ENCODE peak calls at places on chromosomes 4 and X, in ten cellular contexts. One of them, this sample, is unnamed.
A peak's percentile ranks its signal among the peaks of the same experiment; 100 is the strongest.

GRCh38 chr4:187235456-187236170 is 512.0 kb upstream of the FAT1 start:
- DNase-seq in OCI-LY7: no peak
- DNase-seq in left lung: no peak
- DNase-seq in heart left ventricle: no peak
- DNase-seq in tibial artery: no peak
- DNase-seq in right lobe of liver: no peak
- DNase-seq in thoracic aorta: no peak
- DNase-seq in A549: no peak
- DNase-seq in SJSA1: no peak
- DNase-seq in CD8-positive, alpha-beta memory T cell: no peak
- DNase-seq in this sample: no peak

GRCh38 chrX:9677098-9677739 is 88.4 kb downstream of the GPR143 start:
- DNase-seq in CD8-positive, alpha-beta memory T cell: no peak
- DNase-seq in thoracic aorta: no peak
- DNase-seq in A549: no peak
- DNase-seq in OCI-LY7: no peak
- DNase-seq in heart left ventricle: peak; percentile 22
- DNase-seq in SJSA1: no peak
- DNase-seq in tibial artery: no peak
- DNase-seq in left lung: no peak
- DNase-seq in right lobe of liver: no peak
- DNase-seq in this sample: no peak

GRCh38 chr4:113106076-113106475 is 56.6 kb downstream of the ANK2 start:
- DNase-seq in SJSA1: no peak
- DNase-seq in A549: peak; percentile 2
- DNase-seq in OCI-LY7: no peak
- DNase-seq in thoracic aorta: no peak
- DNase-seq in right lobe of liver: no peak
- DNase-seq in tibial artery: no peak
- DNase-seq in heart left ventricle: no peak
- DNase-seq in left lung: no peak
- DNase-seq in CD8-positive, alpha-beta memory T cell: no peak
- DNase-seq in this sample: no peak

GRCh38 chr4:168167714-168168284 is 75.5 kb downstream of the ANXA10 start:
- DNase-seq in A549: no peak
- DNase-seq in heart left ventricle: no peak
- DNase-seq in left lung: no peak
- DNase-seq in tibial artery: no peak
- DNase-seq in OCI-LY7: no peak
- DNase-seq in right lobe of liver: no peak
- DNase-seq in CD8-positive, alpha-beta memory T cell: no peak
- DNase-seq in SJSA1: no peak
- DNase-seq in thoracic aorta: no peak
- DNase-seq in this sample: no peak

GRCh38 chrX:65643046-65643785 is 24.2 kb upstream of the MSN start:
- DNase-seq in heart left ventricle: no peak
- DNase-seq in OCI-LY7: no peak
- DNase-seq in thoracic aorta: no peak
- DNase-seq in CD8-positive, alpha-beta memory T cell: no peak
- DNase-seq in left lung: peak; percentile 36
- DNase-seq in right lobe of liver: no peak
- DNase-seq in A549: no peak
- DNase-seq in tibial artery: no peak
- DNase-seq in SJSA1: no peak
- DNase-seq in this sample: no peak

GRCh38 chr4:115213705-115214104 is 100.3 kb upstream of the NDST4 start:
- DNase-seq in tibial artery: no peak
- DNase-seq in left lung: no peak
- DNase-seq in thoracic aorta: no peak
- DNase-seq in A549: no peak
- DNase-seq in SJSA1: no peak
- DNase-seq in right lobe of liver: no peak
- DNase-seq in heart left ventricle: no peak
- DNase-seq in OCI-LY7: no peak
- DNase-seq in CD8-positive, alpha-beta memory T cell: no peak
- DNase-seq in this sample: no peak

GRCh38 chrX:44675364-44676024 is 132.8 kb upstream of the FUNDC1 start:
- DNase-seq in heart left ventricle: peak; percentile 15
- DNase-seq in CD8-positive, alpha-beta memory T cell: no peak
- DNase-seq in tibial artery: no peak
- DNase-seq in SJSA1: peak; percentile 34
- DNase-seq in A549: peak; percentile 26
- DNase-seq in right lobe of liver: no peak
- DNase-seq in thoracic aorta: no peak
- DNase-seq in left lung: no peak
- DNase-seq in OCI-LY7: no peak
- DNase-seq in this sample: peak; percentile 48

GRCh38 chr4:7960017-7960789 is 20.5 kb upstream of the AFAP1 start:
- DNase-seq in A549: no peak
- DNase-seq in tibial artery: no peak
- DNase-seq in right lobe of liver: no peak
- DNase-seq in OCI-LY7: no peak
- DNase-seq in SJSA1: no peak
- DNase-seq in heart left ventricle: no peak
- DNase-seq in CD8-positive, alpha-beta memory T cell: no peak
- DNase-seq in left lung: no peak
- DNase-seq in thoracic aorta: no peak
- DNase-seq in this sample: no peak

DNA sequence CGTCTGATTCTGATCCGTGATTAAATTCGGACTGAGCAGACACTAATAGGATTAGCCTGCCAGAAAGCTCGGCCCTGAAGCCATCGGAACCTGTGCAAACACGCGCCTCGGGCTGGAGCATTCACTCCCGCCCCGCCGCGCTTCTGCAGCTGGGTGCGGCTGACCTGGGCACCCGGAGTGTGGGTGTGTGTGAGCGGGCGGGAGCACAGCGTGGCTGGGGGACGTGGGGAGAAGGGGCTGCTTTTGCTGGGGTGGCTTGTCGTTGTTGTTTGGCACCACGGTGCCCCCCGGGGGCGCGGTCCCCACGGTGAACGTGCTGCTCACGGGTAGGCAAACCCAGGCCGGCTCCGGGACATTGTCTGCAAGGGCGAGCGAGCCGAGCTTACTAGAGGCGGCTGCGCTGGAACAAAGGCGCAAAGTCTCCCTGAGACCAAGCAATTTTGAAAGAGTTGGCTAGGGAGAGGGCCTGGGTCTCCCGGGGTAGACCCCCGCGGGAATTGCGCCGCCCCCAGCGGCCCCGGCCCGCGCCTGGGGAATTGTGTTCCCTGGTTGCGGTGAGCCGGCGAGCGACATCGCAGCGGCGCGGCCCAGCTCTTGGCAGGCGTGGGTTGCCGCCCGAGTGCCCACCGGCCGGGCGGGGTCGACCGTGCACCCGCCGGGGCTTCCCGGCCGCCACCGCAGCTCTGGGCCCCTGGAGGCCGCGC is 1.4 kb downstream of the MAMLD1 start:
- DNase-seq in SJSA1: peak; percentile 40
- DNase-seq in tibial artery: no peak
- DNase-seq in A549: no peak
- DNase-seq in OCI-LY7: no peak
- DNase-seq in CD8-positive, alpha-beta memory T cell: no peak
- DNase-seq in left lung: no peak
- DNase-seq in heart left ventricle: peak; percentile 23
- DNase-seq in thoracic aorta: no peak
- DNase-seq in right lobe of liver: peak; percentile 59
- DNase-seq in this sample: peak; percentile 61
- H3K27ac ChIP-seq in SJSA1: peak overlapping the region; percentile 51
- H3K27ac ChIP-seq in tibial artery: peak overlapping the region; percentile 91
- H3K27ac ChIP-seq in A549: peak overlapping the region; percentile 90
- H3K27ac ChIP-seq in OCI-LY7: no peak overlapping the region
- H3K27ac ChIP-seq in CD8-positive, alpha-beta memory T cell: no peak overlapping the region
- H3K27ac ChIP-seq in left lung: peak overlapping the region; percentile 57
- H3K27ac ChIP-seq in heart left ventricle: peak overlapping the region; percentile 79
- H3K27ac ChIP-seq in thoracic aorta: peak overlapping the region; percentile 85
- H3K27ac ChIP-seq in right lobe of liver: peak overlapping the region; percentile 62
- H3K27ac ChIP-seq in this sample: peak overlapping the region; percentile 59

GRCh38 chr4:102807345-102807744 is 20.0 kb downstream of the UBE2D3 start:
- DNase-seq in OCI-LY7: no peak
- DNase-seq in A549: no peak
- DNase-seq in tibial artery: no peak
- DNase-seq in SJSA1: no peak
- DNase-seq in heart left ventricle: no peak
- DNase-seq in left lung: no peak
- DNase-seq in right lobe of liver: no peak
- DNase-seq in CD8-positive, alpha-beta memory T cell: no peak
- DNase-seq in thoracic aorta: no peak
- DNase-seq in this sample: no peak

GRCh38 chr4:102809691-102810090 is 17.7 kb downstream of the UBE2D3 start:
- DNase-seq in A549: no peak
- DNase-seq in SJSA1: no peak
- DNase-seq in OCI-LY7: no peak
- DNase-seq in heart left ventricle: no peak
- DNase-seq in right lobe of liver: no peak
- DNase-seq in left lung: no peak
- DNase-seq in CD8-positive, alpha-beta memory T cell: no peak
- DNase-seq in thoracic aorta: no peak
- DNase-seq in tibial artery: no peak
- DNase-seq in this sample: no peak

GRCh38 chr4:102809190-102809589 is 18.2 kb downstream of the UBE2D3 start:
- DNase-seq in CD8-positive, alpha-beta memory T cell: no peak
- DNase-seq in right lobe of liver: no peak
- DNase-seq in left lung: no peak
- DNase-seq in A549: no peak
- DNase-seq in tibial artery: no peak
- DNase-seq in SJSA1: no peak
- DNase-seq in OCI-LY7: peak; percentile 34
- DNase-seq in thoracic aorta: no peak
- DNase-seq in heart left ventricle: no peak
- DNase-seq in this sample: no peak

DNA sequence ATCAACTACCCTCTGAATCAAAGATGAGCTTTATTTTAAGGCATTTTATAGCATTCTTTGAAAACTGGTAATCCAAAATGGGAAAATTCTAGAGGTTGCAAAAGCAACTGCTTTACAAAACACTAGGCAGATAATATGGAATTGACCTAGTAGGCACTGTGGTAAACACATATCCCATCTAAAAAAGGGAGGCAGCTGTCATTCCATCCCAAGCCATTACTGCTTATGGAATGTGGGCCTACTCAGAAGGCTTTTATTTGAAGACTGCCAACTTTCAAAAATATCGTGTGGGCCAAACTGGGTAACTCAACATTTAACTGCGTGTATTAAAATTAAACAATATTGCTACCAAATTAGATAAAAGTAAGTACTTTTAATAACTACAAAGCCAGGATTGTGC is 19.3 kb downstream of the UBE2D3 start:
- DNase-seq in OCI-LY7: no peak
- DNase-seq in right lobe of liver: no peak
- DNase-seq in heart left ventricle: no peak
- DNase-seq in A549: no peak
- DNase-seq in left lung: no peak
- DNase-seq in thoracic aorta: no peak
- DNase-seq in tibial artery: no peak
- DNase-seq in CD8-positive, alpha-beta memory T cell: no peak
- DNase-seq in SJSA1: no peak
- DNase-seq in this sample: no peak
- H3K4me1 ChIP-seq in OCI-LY7: peaks cover 27% of the 10 kb centered on the region
- H3K4me1 ChIP-seq in right lobe of liver: peaks cover 42% of the 10 kb centered on the region
- H3K4me1 ChIP-seq in heart left ventricle: peaks cover 60% of the 10 kb centered on the region
- H3K4me1 ChIP-seq in A549: peaks cover 43% of the 10 kb centered on the region
- H3K4me1 ChIP-seq in left lung: peaks cover 22% of the 10 kb centered on the region
- H3K4me1 ChIP-seq in thoracic aorta: peaks cover 43% of the 10 kb centered on the region
- H3K4me1 ChIP-seq in tibial artery: peaks cover 73% of the 10 kb centered on the region
- H3K4me1 ChIP-seq in CD8-positive, alpha-beta memory T cell: peaks cover 60% of the 10 kb centered on the region
- H3K4me1 ChIP-seq in SJSA1: peaks cover 14% of the 10 kb centered on the region
- H3K4me1 ChIP-seq in this sample: peaks cover 7% of the 10 kb centered on the region

GRCh38 chr4:10577018-10577417 is 107.5 kb downstream of the CLNK start:
- DNase-seq in CD8-positive, alpha-beta memory T cell: no peak
- DNase-seq in SJSA1: no peak
- DNase-seq in thoracic aorta: no peak
- DNase-seq in A549: no peak
- DNase-seq in left lung: no peak
- DNase-seq in right lobe of liver: no peak
- DNase-seq in tibial artery: no peak
- DNase-seq in OCI-LY7: peak; percentile 23
- DNase-seq in heart left ventricle: no peak
- DNase-seq in this sample: no peak

GRCh38 chr4:10575414-10575813 is 109.2 kb downstream of the CLNK start:
- DNase-seq in right lobe of liver: no peak
- DNase-seq in OCI-LY7: no peak
- DNase-seq in left lung: no peak
- DNase-seq in A549: no peak
- DNase-seq in tibial artery: no peak
- DNase-seq in SJSA1: no peak
- DNase-seq in heart left ventricle: no peak
- DNase-seq in thoracic aorta: no peak
- DNase-seq in CD8-positive, alpha-beta memory T cell: no peak
- DNase-seq in this sample: no peak

GRCh38 chr4:10576236-10576635 is 108.3 kb downstream of the CLNK start:
- DNase-seq in heart left ventricle: no peak
- DNase-seq in SJSA1: no peak
- DNase-seq in right lobe of liver: no peak
- DNase-seq in thoracic aorta: no peak
- DNase-seq in A549: no peak
- DNase-seq in left lung: no peak
- DNase-seq in OCI-LY7: no peak
- DNase-seq in CD8-positive, alpha-beta memory T cell: no peak
- DNase-seq in tibial artery: no peak
- DNase-seq in this sample: no peak

GRCh38 chr4:10578027-10578426 is 106.5 kb downstream of the CLNK start:
- DNase-seq in SJSA1: no peak
- DNase-seq in CD8-positive, alpha-beta memory T cell: no peak
- DNase-seq in A549: no peak
- DNase-seq in tibial artery: no peak
- DNase-seq in right lobe of liver: no peak
- DNase-seq in left lung: no peak
- DNase-seq in thoracic aorta: no peak
- DNase-seq in heart left ventricle: no peak
- DNase-seq in OCI-LY7: peak; percentile 5
- DNase-seq in this sample: no peak

DNA sequence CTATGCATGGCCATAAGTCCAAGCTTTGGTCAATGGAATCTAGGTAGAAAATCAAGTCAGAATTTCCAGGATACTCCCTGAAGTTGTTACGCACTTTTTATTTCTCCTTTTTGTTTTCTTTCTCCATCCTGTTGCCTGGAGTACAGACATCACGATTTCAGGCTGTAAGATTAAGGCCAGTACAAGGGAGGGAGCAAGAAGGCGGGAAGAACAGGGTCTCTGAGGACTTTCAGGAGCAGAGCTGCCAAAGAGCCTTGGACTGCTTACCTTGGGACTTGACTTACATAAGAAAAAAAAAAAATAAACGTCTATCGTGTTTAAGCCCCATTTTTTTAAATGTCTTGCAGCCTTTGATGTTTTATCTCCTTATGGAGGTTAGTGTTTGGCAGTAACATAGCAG is 107.1 kb downstream of the CLNK start:
- DNase-seq in CD8-positive, alpha-beta memory T cell: no peak
- DNase-seq in tibial artery: no peak
- DNase-seq in OCI-LY7: no peak
- DNase-seq in thoracic aorta: no peak
- DNase-seq in SJSA1: no peak
- DNase-seq in A549: no peak
- DNase-seq in heart left ventricle: no peak
- DNase-seq in left lung: no peak
- DNase-seq in right lobe of liver: no peak
- DNase-seq in this sample: no peak
- H3K4me3 ChIP-seq in CD8-positive, alpha-beta memory T cell: no peak overlapping the region
- H3K4me3 ChIP-seq in tibial artery: no peak overlapping the region
- H3K4me3 ChIP-seq in OCI-LY7: no peak overlapping the region
- H3K4me3 ChIP-seq in thoracic aorta: no peak overlapping the region
- H3K4me3 ChIP-seq in SJSA1: no peak overlapping the region
- H3K4me3 ChIP-seq in A549: no peak overlapping the region
- H3K4me3 ChIP-seq in heart left ventricle: no peak overlapping the region
- H3K4me3 ChIP-seq in left lung: no peak overlapping the region
- H3K4me3 ChIP-seq in right lobe of liver: no peak overlapping the region
- H3K4me3 ChIP-seq in this sample: no peak overlapping the region

DNA sequence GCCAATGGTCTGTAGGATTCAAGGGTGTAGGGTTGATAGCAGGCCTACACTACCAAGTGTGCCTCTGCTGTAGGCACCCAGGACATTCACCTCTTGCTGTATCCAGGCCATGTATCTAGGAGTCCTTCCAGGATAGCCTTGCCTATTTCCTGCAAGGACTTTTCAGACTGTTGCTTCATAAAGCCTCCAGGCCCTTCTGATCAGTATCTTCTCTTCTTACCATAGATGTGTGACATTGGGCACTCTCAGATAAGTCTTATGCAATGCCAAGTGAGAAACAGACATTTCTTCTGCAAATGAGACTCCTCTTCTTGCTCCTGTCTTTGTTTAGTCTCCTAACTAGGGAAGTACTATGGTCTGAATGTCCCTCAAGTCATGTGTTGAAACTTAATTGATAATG is 386.9 kb downstream of the ANKRD50 start:
- DNase-seq in SJSA1: no peak
- DNase-seq in A549: no peak
- DNase-seq in tibial artery: no peak
- DNase-seq in left lung: no peak
- DNase-seq in thoracic aorta: no peak
- DNase-seq in OCI-LY7: no peak
- DNase-seq in CD8-positive, alpha-beta memory T cell: no peak
- DNase-seq in right lobe of liver: no peak
- DNase-seq in heart left ventricle: no peak
- DNase-seq in this sample: no peak
- H3K27ac ChIP-seq in SJSA1: no peak overlapping the region
- H3K27ac ChIP-seq in A549: no peak overlapping the region
- H3K27ac ChIP-seq in tibial artery: no peak overlapping the region
- H3K27ac ChIP-seq in left lung: no peak overlapping the region
- H3K27ac ChIP-seq in thoracic aorta: no peak overlapping the region
- H3K27ac ChIP-seq in OCI-LY7: no peak overlapping the region
- H3K27ac ChIP-seq in CD8-positive, alpha-beta memory T cell: no peak overlapping the region
- H3K27ac ChIP-seq in right lobe of liver: no peak overlapping the region
- H3K27ac ChIP-seq in heart left ventricle: no peak overlapping the region
- H3K27ac ChIP-seq in this sample: no peak overlapping the region